ENCODE peak calls at places on chromosomes 6 and 20, in six cellular contexts. G is T-helper 17 cell; U is GM06990; V is iPS-NIHi11; A is GM19239; X is stimulated activated CD8-positive, alpha-beta memory T cell treated with anti-CD3 and anti-CD28 coated beads, Interleukin-7, amount 100 ng/mL, for 4 hours. Z is an unnamed sample.

GRCh38 chr20:22684072-22684762 is 99.8 kb upstream of the FOXA2 start:
- DNase-seq in G (no peak), U (peak), V (peak), A (peak), X (no peak), Z (no peak)

GRCh38 chr6:161437851-161438250 is 164.0 kb upstream of the AGPAT4 start:
- DNase-seq in G (no peak), U (no peak), V (no peak), A (no peak), X (no peak), Z (no peak)

GRCh38 chr6:50853924-50854323 is 35.3 kb downstream of the TFAP2B start:
- DNase-seq in G (no peak), U (no peak), V (no peak), A (no peak), X (no peak), Z (no peak)

GRCh38 chr6:90284236-90284744 is 12.4 kb downstream of the BACH2 start:
- DNase-seq in G (no peak), U (no peak), V (peak), A (no peak), X (peak), Z (no peak)

GRCh38 chr20:23286346-23286745 is 64.2 kb upstream of the NXT1 start:
- DNase-seq in G (no peak), U (no peak), V (no peak), A (no peak), X (no peak), Z (no peak)

GRCh38 chr6:100467144-100468012 is 2.7 kb upstream of the SIM1 start:
- DNase-seq in G (no peak), U (no peak), V (no peak), A (no peak), X (no peak), Z (no peak)

GRCh38 chr6:3393796-3394195 is 63.1 kb downstream of the SLC22A23 start:
- DNase-seq in G (no peak), U (no peak), V (no peak), A (no peak), X (no peak), Z (no peak)

GRCh38 chr6:105994522-105995402 is 91.4 kb upstream of the PRDM1 start:
- DNase-seq in G (peak), U (peak), V (peak), A (no peak), X (peak), Z (no peak)

GRCh38 chr6:138124096-138124495 is 16.9 kb upstream of the PERP start:
- DNase-seq in G (no peak), U (no peak), V (no peak), A (no peak), X (no peak), Z (no peak)

GRCh38 chr6:125584468-125584939 is 164.9 kb upstream of the HEY2 start:
- DNase-seq in G (no peak), U (no peak), V (peak), A (no peak), X (no peak), Z (no peak)

Z was measured in NCI-H1694 treated with DMSO at 0.1 percent for 48 hours.